ENCODE peak calls at places on chromosomes 3 and 15, in eight cellular contexts. N is HCT116, M is endothelial cell of umbilical vein, L is K562, T is SK-N-SH, V is GM12878, C is H1, W is HepG2. F is an unnamed sample.

GRCh38 chr3:134094491-134094890 is 64.8 kb upstream of the SLCO2A1 start:
- DNase-seq in N (no peak), M (no peak), L (no peak), T (no peak), V (no peak), C (no peak), W (no peak), F (no peak)

GRCh38 chr3:140050977-140051957 is 116.3 kb downstream of the CLSTN2 start:
- DNase-seq in N (peak; percentile 21), M (no peak), L (peak; percentile 11), T (peak; percentile 49), V (no peak), C (peak; percentile 57), W (peak; percentile 2), F (no peak)

GRCh38 chr3:195236076-195236798 is 34.7 kb downstream of the XXYLT1 start:
- DNase-seq in N (no peak), M (no peak), L (no peak), T (no peak), V (no peak), C (no peak), W (no peak), F (no peak)

GRCh38 chr3:162034368-162034767 is 537.8 kb downstream of the OTOL1 start:
- DNase-seq in N (no peak), M (no peak), L (no peak), T (no peak), V (no peak), C (no peak), W (no peak), F (no peak)

GRCh38 chr3:24867783-24868182 is 373.1 kb upstream of the THRB start:
- DNase-seq in N (no peak), M (no peak), L (no peak), T (no peak), V (no peak), C (no peak), W (no peak), F (no peak)

GRCh38 chr15:81813215-81813614 is 232.6 kb downstream of the MEX3B start:
- DNase-seq in N (peak; percentile 7), M (no peak), L (peak; percentile 15), T (peak; percentile 24), V (no peak), C (no peak), W (no peak), F (no peak)

GRCh38 chr3:122782804-122783203 is 10.8 kb downstream of the HSPBAP1 start:
- DNase-seq in N (no peak), M (no peak), L (no peak), T (no peak), V (no peak), C (no peak), W (no peak), F (no peak)

GRCh38 chr15:85518979-85519761 is 138.8 kb downstream of the AKAP13 start:
- DNase-seq in N (no peak), M (no peak), L (no peak), T (no peak), V (no peak), C (no peak), W (no peak), F (no peak)

GRCh38 chr3:155356594-155357370 is 63.3 kb upstream of the STRIT1 start:
- DNase-seq in N (no peak), M (no peak), L (no peak), T (no peak), V (no peak), C (peak; percentile 58), W (peak; percentile 33), F (no peak)

GRCh38 chr3:144670560-144670959 is 698.9 kb downstream of the DIPK2A start:
- DNase-seq in N (no peak), M (no peak), L (no peak), T (no peak), V (no peak), C (no peak), W (no peak), F (no peak)

GRCh38 chr3:126914226-126914625 is 68.7 kb upstream of the PLXNA1 start:
- DNase-seq in N (no peak), M (no peak), L (no peak), T (no peak), V (no peak), C (no peak), W (no peak), F (no peak)

GRCh38 chr3:63877737-63878393 is 14.2 kb downstream of the ATXN7 start:
- DNase-seq in N (no peak), M (no peak), L (no peak), T (no peak), V (no peak), C (no peak), W (no peak), F (no peak)

GRCh38 chr15:51775967-51776816 is 24.8 kb downstream of the TMOD2 start:
- DNase-seq in N (peak; percentile 41), M (peak; percentile 65), L (peak; percentile 47), T (peak; percentile 61), V (peak; percentile 30), C (peak; percentile 71), W (peak; percentile 58), F (no peak)

GRCh38 chr3:56885879-56886647 is 84.3 kb upstream of the ARHGEF3 start:
- DNase-seq in N (no peak), M (no peak), L (no peak), T (no peak), V (no peak), C (no peak), W (no peak), F (no peak)

GRCh38 chr3:68988740-68989139 is 24.7 kb downstream of the EOGT start:
- DNase-seq in N (no peak), M (peak; percentile 22), L (no peak), T (no peak), V (no peak), C (no peak), W (no peak), F (no peak)

GRCh38 chr15:35309886-35310285 is 224.8 kb upstream of the NANOGP8 start:
- DNase-seq in N (no peak), M (no peak), L (no peak), T (no peak), V (no peak), C (no peak), W (no peak), F (no peak)

GRCh38 chr3:156602424-156602823 is 47.5 kb upstream of the SSR3 start:
- DNase-seq in N (no peak), M (no peak), L (no peak), T (no peak), V (peak; percentile 30), C (no peak), W (no peak), F (no peak)

GRCh38 chr15:70284438-70285214 is 186.9 kb upstream of the TLE3 start:
- DNase-seq in N (no peak), M (no peak), L (no peak), T (peak; percentile 48), V (no peak), C (no peak), W (no peak), F (no peak)

GRCh38 chr3:18649666-18650363 is 224.7 kb upstream of the SATB1 start:
- DNase-seq in N (no peak), M (no peak), L (no peak), T (no peak), V (peak; percentile 53), C (no peak), W (no peak), F (no peak)

DNA sequence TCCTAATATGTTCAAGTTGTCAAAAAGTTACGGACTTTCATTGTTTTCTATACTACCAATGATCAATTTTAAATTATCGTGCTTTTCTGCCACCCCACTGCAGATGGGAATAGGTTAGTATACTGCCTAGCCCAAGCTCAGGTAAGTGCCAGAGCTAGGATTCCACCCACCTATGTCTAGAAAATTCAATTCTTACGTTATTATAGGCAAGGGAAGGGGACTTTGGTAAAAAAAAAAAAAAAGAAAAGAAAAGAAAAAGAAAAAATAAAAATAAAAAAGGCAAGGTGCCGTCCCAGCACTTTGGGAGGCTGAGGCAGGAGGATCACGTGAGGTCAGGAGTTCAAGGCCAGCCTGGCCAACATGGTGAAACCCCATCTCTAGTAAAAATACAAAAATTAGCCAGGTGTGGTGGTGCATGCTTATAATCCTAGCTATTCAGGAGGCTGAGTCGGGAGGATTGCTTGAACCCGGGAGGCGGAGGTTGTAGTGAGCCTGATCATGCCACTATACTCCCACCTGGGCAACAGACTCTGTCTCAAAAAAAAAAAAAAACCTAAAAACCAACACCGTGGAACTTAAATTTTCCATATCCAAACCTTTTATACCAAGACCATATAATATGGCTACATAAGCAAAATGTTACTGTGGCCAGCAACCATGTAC is 1.3 kb downstream of the RPL22L1 start:
- DNase-seq in N (no peak), M (no peak), L (no peak), T (no peak), V (no peak), C (no peak), W (no peak), F (no peak)
- TF ChIP-seq POLR2AphosphoS5 in N (peak; percentile 45), M (no peak), L (no peak), T (no peak), V (no peak), C (peak; percentile 20), W (peak; percentile 37), F (peak; percentile 21)

GRCh38 chr3:52774066-52774713 is 3.2 kb upstream of the ITIH1 start:
- DNase-seq in N (no peak), M (no peak), L (no peak), T (no peak), V (no peak), C (no peak), W (no peak), F (no peak)
- H3K4me3 ChIP-seq in N (no peak overlapping the region), M (no peak overlapping the region), L (no peak overlapping the region), T (no peak overlapping the region), V (no peak overlapping the region), C (no peak overlapping the region), W (no peak overlapping the region), F (no peak overlapping the region)

DNA sequence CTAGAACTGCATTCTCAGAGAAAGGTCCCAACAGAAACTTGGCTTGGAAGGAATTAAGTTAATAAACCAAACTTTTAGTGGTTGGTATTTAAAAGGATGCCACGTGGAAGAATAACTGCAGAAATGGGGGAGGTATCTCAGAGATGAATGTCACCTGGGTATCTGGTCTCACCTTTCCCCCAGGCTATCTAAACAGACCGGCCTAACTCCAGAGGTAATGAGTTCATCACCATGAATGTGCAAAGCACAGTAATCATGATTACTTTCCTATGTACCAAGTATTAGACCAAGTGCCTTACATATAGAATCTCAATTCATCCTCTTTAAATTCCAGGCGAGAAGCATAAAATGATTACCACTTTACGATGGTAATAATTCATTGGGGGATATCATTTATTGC is 80.8 kb downstream of the FBN1 start:
- DNase-seq in N (no peak), M (peak; percentile 16), L (no peak), T (no peak), V (no peak), C (no peak), W (no peak), F (no peak)
- H3K9ac ChIP-seq in N (no peak overlapping the region), M (no peak overlapping the region), L (no peak overlapping the region), T (no peak overlapping the region), V (no peak overlapping the region), C (no peak overlapping the region), W (no peak overlapping the region), F (no peak overlapping the region)

DNA sequence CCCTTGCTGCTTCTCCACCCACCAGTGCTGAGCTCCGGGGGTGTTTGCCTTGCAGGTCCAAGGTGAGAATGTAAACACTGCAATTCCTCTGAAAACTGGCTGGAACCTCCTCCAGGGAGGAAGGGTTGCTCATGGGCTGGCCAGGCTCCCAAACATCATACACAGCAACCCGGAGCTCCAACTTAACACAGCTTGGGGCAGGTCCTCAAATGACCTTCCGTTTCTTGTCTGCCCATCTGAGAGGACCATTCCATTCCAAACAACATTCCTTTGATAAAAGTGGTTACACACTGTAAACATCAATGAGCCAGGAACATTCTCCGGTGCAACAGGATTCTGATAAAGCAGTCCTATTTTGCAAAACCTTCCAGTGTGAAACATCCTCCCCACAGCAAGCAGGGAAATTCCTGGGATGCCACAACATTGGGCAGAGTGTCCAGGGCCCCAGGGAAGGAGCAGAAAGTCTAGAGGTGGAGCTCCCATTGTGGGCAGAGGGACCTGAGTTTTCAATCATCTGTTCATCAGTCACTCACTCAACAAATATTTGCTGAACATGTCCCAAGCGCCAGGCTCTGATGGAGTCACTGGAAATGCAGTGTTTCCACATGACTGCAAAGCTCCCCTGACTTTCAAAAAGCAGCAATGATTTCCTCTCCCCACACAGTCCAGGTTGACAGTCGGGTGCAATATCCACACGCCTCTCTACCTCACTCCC is 7.3 kb upstream of the HEG1 start:
- DNase-seq in N (no peak), M (peak; percentile 71), L (no peak), T (no peak), V (no peak), C (no peak), W (peak; percentile 99), F (no peak)
- TF ChIP-seq POLR2AphosphoS5 in N (no peak), M (peak; percentile 74), L (no peak), T (no peak), V (no peak), C (no peak), W (no peak), F (no peak)

F was measured in SK-N-MC.